ENCODE peak calls at places on chromosomes 4 and X, in eight cellular contexts. One of them, this sample, is unnamed.

GRCh38 chrX:124033821-124034220 is 72.3 kb downstream of the STAG2 start:
- DNase-seq in colonic mucosa: no peak
- DNase-seq in CD4-positive, alpha-beta T cell: no peak
- DNase-seq in progenitor cell of endocrine pancreas: no peak
- DNase-seq in Calu3: no peak
- DNase-seq in neural crest cell: no peak
- DNase-seq in lower lobe of right lung: no peak
- DNase-seq in cardiac muscle cell: peak; percentile 27
- DNase-seq in this sample: no peak

GRCh38 chr4:100289980-100290379 is 99.7 kb upstream of the DDIT4L start:
- DNase-seq in colonic mucosa: no peak
- DNase-seq in CD4-positive, alpha-beta T cell: no peak
- DNase-seq in progenitor cell of endocrine pancreas: no peak
- DNase-seq in Calu3: no peak
- DNase-seq in neural crest cell: no peak
- DNase-seq in lower lobe of right lung: no peak
- DNase-seq in cardiac muscle cell: peak; percentile 38
- DNase-seq in this sample: no peak

GRCh38 chr4:20520901-20521300 is 179.4 kb upstream of the PACRGL start:
- DNase-seq in colonic mucosa: no peak
- DNase-seq in CD4-positive, alpha-beta T cell: no peak
- DNase-seq in progenitor cell of endocrine pancreas: no peak
- DNase-seq in Calu3: no peak
- DNase-seq in neural crest cell: no peak
- DNase-seq in lower lobe of right lung: no peak
- DNase-seq in cardiac muscle cell: peak; percentile 38
- DNase-seq in this sample: no peak

GRCh38 chr4:41668024-41668423 is 80.5 kb downstream of the PHOX2B start:
- DNase-seq in colonic mucosa: no peak
- DNase-seq in CD4-positive, alpha-beta T cell: no peak
- DNase-seq in progenitor cell of endocrine pancreas: no peak
- DNase-seq in Calu3: no peak
- DNase-seq in neural crest cell: no peak
- DNase-seq in lower lobe of right lung: no peak
- DNase-seq in cardiac muscle cell: no peak
- DNase-seq in this sample: no peak

GRCh38 chr4:82748781-82749504 is 49.7 kb downstream of the SCD5 start:
- DNase-seq in colonic mucosa: no peak
- DNase-seq in CD4-positive, alpha-beta T cell: no peak
- DNase-seq in progenitor cell of endocrine pancreas: no peak
- DNase-seq in Calu3: no peak
- DNase-seq in neural crest cell: no peak
- DNase-seq in lower lobe of right lung: no peak
- DNase-seq in cardiac muscle cell: peak; percentile 66
- DNase-seq in this sample: no peak

GRCh38 chr4:37762294-37763163 is 64.0 kb upstream of the PGM2 start:
- DNase-seq in colonic mucosa: no peak
- DNase-seq in CD4-positive, alpha-beta T cell: no peak
- DNase-seq in progenitor cell of endocrine pancreas: no peak
- DNase-seq in Calu3: no peak
- DNase-seq in neural crest cell: peak; percentile 9
- DNase-seq in lower lobe of right lung: no peak
- DNase-seq in cardiac muscle cell: peak; percentile 61
- DNase-seq in this sample: no peak

GRCh38 chr4:2359591-2360390 is 58.7 kb downstream of the ZFYVE28 start:
- DNase-seq in colonic mucosa: no peak
- DNase-seq in CD4-positive, alpha-beta T cell: no peak
- DNase-seq in progenitor cell of endocrine pancreas: no peak
- DNase-seq in Calu3: no peak
- DNase-seq in neural crest cell: no peak
- DNase-seq in lower lobe of right lung: peak; percentile 32
- DNase-seq in cardiac muscle cell: no peak
- DNase-seq in this sample: no peak

GRCh38 chr4:20356565-20356964 is 104.9 kb downstream of the SLIT2 start:
- DNase-seq in colonic mucosa: no peak
- DNase-seq in CD4-positive, alpha-beta T cell: no peak
- DNase-seq in progenitor cell of endocrine pancreas: no peak
- DNase-seq in Calu3: no peak
- DNase-seq in neural crest cell: peak; percentile 13
- DNase-seq in lower lobe of right lung: no peak
- DNase-seq in cardiac muscle cell: peak; percentile 58
- DNase-seq in this sample: peak; percentile 22

GRCh38 chrX:13487731-13488505 is 81.5 kb upstream of the EGFL6 start:
- DNase-seq in colonic mucosa: peak; percentile 70
- DNase-seq in CD4-positive, alpha-beta T cell: peak; percentile 32
- DNase-seq in progenitor cell of endocrine pancreas: no peak
- DNase-seq in Calu3: peak; percentile 78
- DNase-seq in neural crest cell: peak; percentile 31
- DNase-seq in lower lobe of right lung: no peak
- DNase-seq in cardiac muscle cell: peak; percentile 93
- DNase-seq in this sample: no peak

GRCh38 chrX:48899078-48899410 is 1.3 kb downstream of the PQBP1 start:
- DNase-seq in colonic mucosa: no peak
- DNase-seq in CD4-positive, alpha-beta T cell: no peak
- DNase-seq in progenitor cell of endocrine pancreas: no peak
- DNase-seq in Calu3: no peak
- DNase-seq in neural crest cell: no peak
- DNase-seq in lower lobe of right lung: no peak
- DNase-seq in cardiac muscle cell: no peak
- DNase-seq in this sample: no peak

DNA sequence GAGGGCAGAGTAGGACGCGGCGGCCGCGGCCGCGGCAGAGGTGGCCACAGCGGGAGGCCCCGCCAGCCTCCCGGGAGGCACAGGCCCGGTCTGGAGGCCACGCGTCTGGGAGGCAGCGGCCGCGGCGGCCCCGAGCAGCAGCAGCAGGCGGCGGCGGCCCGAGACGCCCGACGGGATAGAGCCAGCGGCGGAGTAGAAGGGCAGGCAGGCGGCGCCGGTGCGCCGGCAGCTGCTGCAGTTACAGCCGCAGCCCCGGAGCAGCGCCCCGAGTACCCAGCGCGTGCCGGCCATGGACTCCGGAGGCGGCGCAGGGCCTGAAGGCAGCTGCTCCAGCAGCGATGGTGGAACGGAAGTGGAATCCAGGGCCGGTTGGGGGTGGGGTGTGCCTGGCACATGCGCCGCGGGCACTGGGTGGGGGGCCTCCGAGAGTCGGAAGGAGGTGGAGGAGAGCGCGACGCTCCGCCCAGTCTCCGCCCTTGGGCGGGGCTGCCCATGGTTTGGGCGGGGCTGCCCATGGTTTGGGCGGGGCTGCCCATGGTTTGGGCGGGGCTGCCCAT is at the start of gene GRSF1:
- DNase-seq in colonic mucosa: peak; percentile 97
- DNase-seq in CD4-positive, alpha-beta T cell: peak; percentile 94
- DNase-seq in progenitor cell of endocrine pancreas: peak; percentile 79
- DNase-seq in Calu3: peak; percentile 93
- DNase-seq in neural crest cell: peak; percentile 88
- DNase-seq in lower lobe of right lung: peak; percentile 97
- DNase-seq in cardiac muscle cell: peak; percentile 96
- DNase-seq in this sample: peak; percentile 94
- TF ChIP-seq CTCF in colonic mucosa: no peak
- TF ChIP-seq CTCF in CD4-positive, alpha-beta T cell: no peak
- TF ChIP-seq CTCF in progenitor cell of endocrine pancreas: no peak
- TF ChIP-seq CTCF in Calu3: no peak
- TF ChIP-seq CTCF in neural crest cell: no peak
- TF ChIP-seq CTCF in lower lobe of right lung: no peak
- TF ChIP-seq CTCF in cardiac muscle cell: no peak
- TF ChIP-seq CTCF in this sample: no peak

DNA sequence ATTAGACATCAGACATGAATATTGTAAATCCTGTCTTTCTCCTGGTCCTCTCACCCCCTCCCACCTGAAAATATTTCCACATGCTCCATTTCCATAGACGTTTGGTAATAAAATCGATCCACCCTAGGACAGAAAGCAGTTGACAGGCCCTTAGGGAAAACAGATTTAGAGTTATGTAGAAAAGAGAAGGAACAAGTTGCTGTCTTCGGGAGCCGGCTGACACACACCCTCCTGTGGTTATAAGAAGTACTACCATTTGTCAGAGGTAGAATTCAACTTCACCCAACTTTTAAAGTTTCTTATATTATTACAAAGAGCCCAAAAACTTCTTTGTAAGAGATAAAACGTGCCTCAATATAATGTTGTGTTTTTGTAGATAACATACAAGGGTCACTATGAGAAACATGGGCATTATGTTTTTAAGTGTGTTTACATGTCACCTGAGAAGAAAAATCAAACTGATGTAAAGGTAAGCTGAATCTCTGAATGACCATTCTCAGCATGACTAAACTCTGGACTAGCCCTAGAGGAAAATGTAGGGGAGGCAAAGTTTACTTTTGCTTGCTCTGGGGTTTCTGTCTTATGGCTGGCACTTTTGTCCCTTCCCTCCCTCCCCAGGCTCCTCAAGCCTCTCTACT is 6.7 kb downstream of the MEPE start:
- DNase-seq in colonic mucosa: no peak
- DNase-seq in CD4-positive, alpha-beta T cell: no peak
- DNase-seq in progenitor cell of endocrine pancreas: no peak
- DNase-seq in Calu3: no peak
- DNase-seq in neural crest cell: no peak
- DNase-seq in lower lobe of right lung: no peak
- DNase-seq in cardiac muscle cell: peak; percentile 63
- DNase-seq in this sample: peak; percentile 22
- TF ChIP-seq CTCF in colonic mucosa: peak; percentile 57
- TF ChIP-seq CTCF in CD4-positive, alpha-beta T cell: peak; percentile 46
- TF ChIP-seq CTCF in progenitor cell of endocrine pancreas: peak; percentile 78
- TF ChIP-seq CTCF in Calu3: peak; percentile 33
- TF ChIP-seq CTCF in neural crest cell: peak; percentile 81
- TF ChIP-seq CTCF in lower lobe of right lung: peak; percentile 63
- TF ChIP-seq CTCF in cardiac muscle cell: peak; percentile 73
- TF ChIP-seq CTCF in this sample: peak; percentile 87

DNA sequence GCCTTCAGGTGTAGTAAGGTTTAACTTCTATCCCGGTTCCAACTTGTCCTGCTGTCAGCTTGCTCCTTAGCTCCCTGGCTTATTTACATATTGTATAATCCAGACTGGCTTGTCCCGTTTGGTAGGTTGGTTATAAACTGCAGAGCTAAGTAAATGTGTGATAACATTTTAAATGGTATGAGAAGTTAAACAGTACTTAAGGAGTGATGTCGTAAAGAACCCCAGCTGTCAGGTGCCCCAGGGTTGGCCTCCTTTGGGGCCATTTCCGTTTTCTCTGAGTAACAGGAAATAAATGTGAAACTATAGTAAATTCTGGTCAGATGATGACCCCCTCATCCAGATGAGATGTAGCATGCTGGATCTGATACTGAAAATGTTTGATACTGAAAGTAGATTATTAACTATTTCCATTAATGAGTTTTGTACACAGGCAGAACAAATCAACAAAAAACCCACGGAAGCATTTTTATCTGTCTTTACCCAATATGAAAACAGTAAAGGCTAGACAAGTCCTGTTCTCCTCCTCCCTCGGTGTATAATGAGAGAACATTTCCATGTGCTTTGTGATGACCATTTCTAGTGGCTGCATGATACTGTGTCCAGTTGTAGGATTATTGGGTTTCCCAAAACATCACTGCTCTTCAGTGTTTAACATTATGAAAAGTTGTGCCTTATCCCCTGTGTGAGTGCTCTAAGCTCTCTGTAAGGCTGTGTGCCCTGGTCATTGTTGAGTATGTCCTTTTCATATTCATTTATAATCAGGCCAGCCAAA is 22.4 kb downstream of the GAB1 start:
- DNase-seq in colonic mucosa: peak; percentile 85
- DNase-seq in CD4-positive, alpha-beta T cell: no peak
- DNase-seq in progenitor cell of endocrine pancreas: no peak
- DNase-seq in Calu3: peak; percentile 71
- DNase-seq in neural crest cell: no peak
- DNase-seq in lower lobe of right lung: peak; percentile 70
- DNase-seq in cardiac muscle cell: peak; percentile 75
- DNase-seq in this sample: no peak
- TF ChIP-seq CTCF in colonic mucosa: no peak
- TF ChIP-seq CTCF in CD4-positive, alpha-beta T cell: no peak
- TF ChIP-seq CTCF in progenitor cell of endocrine pancreas: no peak
- TF ChIP-seq CTCF in Calu3: no peak
- TF ChIP-seq CTCF in neural crest cell: no peak
- TF ChIP-seq CTCF in lower lobe of right lung: no peak
- TF ChIP-seq CTCF in cardiac muscle cell: no peak
- TF ChIP-seq CTCF in this sample: no peak

GRCh38 chr4:110619001-110619350 is 3.9 kb downstream of the PITX2 start:
- DNase-seq in colonic mucosa: no peak
- DNase-seq in CD4-positive, alpha-beta T cell: no peak
- DNase-seq in progenitor cell of endocrine pancreas: no peak
- DNase-seq in Calu3: no peak
- DNase-seq in neural crest cell: no peak
- DNase-seq in lower lobe of right lung: no peak
- DNase-seq in cardiac muscle cell: no peak
- DNase-seq in this sample: no peak

GRCh38 chr4:110619401-110620247 is 3.3 kb downstream of the PITX2 start:
- DNase-seq in colonic mucosa: no peak
- DNase-seq in CD4-positive, alpha-beta T cell: no peak
- DNase-seq in progenitor cell of endocrine pancreas: no peak
- DNase-seq in Calu3: no peak
- DNase-seq in neural crest cell: peak; percentile 26
- DNase-seq in lower lobe of right lung: no peak
- DNase-seq in cardiac muscle cell: no peak
- DNase-seq in this sample: no peak

GRCh38 chr4:110621328-110621812 is 1.5 kb downstream of the PITX2 start:
- DNase-seq in colonic mucosa: no peak
- DNase-seq in CD4-positive, alpha-beta T cell: no peak
- DNase-seq in progenitor cell of endocrine pancreas: no peak
- DNase-seq in Calu3: no peak
- DNase-seq in neural crest cell: no peak
- DNase-seq in lower lobe of right lung: no peak
- DNase-seq in cardiac muscle cell: no peak
- DNase-seq in this sample: no peak

GRCh38 chr4:110621839-110622751 is 782 bp downstream of the PITX2 start:
- DNase-seq in colonic mucosa: no peak
- DNase-seq in CD4-positive, alpha-beta T cell: no peak
- DNase-seq in progenitor cell of endocrine pancreas: no peak
- DNase-seq in Calu3: no peak
- DNase-seq in neural crest cell: no peak
- DNase-seq in lower lobe of right lung: no peak
- DNase-seq in cardiac muscle cell: no peak
- DNase-seq in this sample: no peak

DNA sequence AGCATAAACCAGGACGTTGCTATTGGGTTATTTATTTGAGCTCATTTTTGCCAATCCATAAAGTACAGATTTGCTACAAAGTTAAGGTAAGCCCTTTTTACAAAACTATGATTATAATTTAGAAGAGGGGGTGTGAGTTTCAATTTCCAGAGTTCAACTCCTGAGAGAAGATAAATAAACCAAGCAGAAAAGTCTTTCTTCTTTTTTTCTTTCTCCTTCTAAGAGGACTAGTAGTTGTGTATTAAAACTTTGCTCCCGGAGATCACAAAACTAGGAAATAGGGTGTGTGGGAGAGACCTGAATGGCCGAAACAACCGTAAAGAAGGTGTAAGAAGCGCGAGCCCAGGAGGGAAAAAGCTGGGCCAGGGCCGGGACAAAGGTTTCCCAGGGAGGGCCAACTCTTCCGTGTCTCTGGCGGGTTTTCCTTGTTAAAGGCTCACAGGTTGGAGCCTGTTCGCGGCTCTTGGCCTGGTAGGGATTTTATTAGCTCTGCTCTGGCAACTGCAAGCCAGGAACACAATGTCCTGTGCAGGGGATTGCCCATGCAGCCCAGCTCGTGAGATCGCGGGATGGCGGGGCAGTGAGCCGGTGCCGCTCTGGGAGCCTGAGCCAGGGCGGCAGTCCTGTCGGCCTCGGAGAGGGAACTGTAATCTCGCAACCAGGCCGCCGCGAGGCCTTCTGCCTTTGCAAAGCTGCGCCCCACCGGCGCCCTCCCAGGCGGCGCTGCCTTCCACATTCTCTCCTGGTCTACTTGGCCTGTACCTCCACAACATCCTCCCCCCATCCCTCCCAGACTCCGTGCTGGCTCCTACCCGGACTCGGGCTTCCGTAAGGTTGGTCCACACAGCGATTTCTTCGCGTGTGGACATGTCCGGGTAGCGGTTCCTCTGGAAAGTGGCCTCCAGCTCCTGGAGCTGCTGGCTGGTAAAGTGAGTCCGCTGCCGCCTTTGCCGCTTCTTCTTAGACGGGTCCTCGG is 2.2 kb downstream of the PITX2 start:
- DNase-seq in colonic mucosa: peak; percentile 62
- DNase-seq in CD4-positive, alpha-beta T cell: no peak
- DNase-seq in progenitor cell of endocrine pancreas: peak; percentile 60
- DNase-seq in Calu3: no peak
- DNase-seq in neural crest cell: peak; percentile 63
- DNase-seq in lower lobe of right lung: no peak
- DNase-seq in cardiac muscle cell: peak; percentile 27
- DNase-seq in this sample: peak; percentile 80
- TF ChIP-seq CTCF in colonic mucosa: no peak
- TF ChIP-seq CTCF in CD4-positive, alpha-beta T cell: no peak
- TF ChIP-seq CTCF in progenitor cell of endocrine pancreas: peak; percentile 37
- TF ChIP-seq CTCF in Calu3: no peak
- TF ChIP-seq CTCF in neural crest cell: peak; percentile 30
- TF ChIP-seq CTCF in lower lobe of right lung: no peak
- TF ChIP-seq CTCF in cardiac muscle cell: no peak
- TF ChIP-seq CTCF in this sample: no peak